ENCODE peak calls at places on chromosomes 12 and 14, in seven cellular contexts. One of them, this sample, is unnamed.

GRCh38 chr12:30806989-30807694 is 52.4 kb upstream of the CAPRIN2 start:
- DNase-seq in A549: no peak
- DNase-seq in HuH-7.5: no peak
- DNase-seq in endothelial cell of umbilical vein: peak
- DNase-seq in lung: no peak
- DNase-seq in MV-4-11: peak
- DNase-seq in IMR-90: peak
- DNase-seq in this sample: peak

GRCh38 chr12:129771238-129771637 is 132.6 kb downstream of the TMEM132D start:
- DNase-seq in A549: no peak
- DNase-seq in HuH-7.5: no peak
- DNase-seq in endothelial cell of umbilical vein: no peak
- DNase-seq in lung: no peak
- DNase-seq in MV-4-11: no peak
- DNase-seq in IMR-90: no peak
- DNase-seq in this sample: no peak

GRCh38 chr12:55733021-55733555 is 4.3 kb upstream of the CD63 start:
- DNase-seq in A549: no peak
- DNase-seq in HuH-7.5: no peak
- DNase-seq in endothelial cell of umbilical vein: no peak
- DNase-seq in lung: no peak
- DNase-seq in MV-4-11: no peak
- DNase-seq in IMR-90: no peak
- DNase-seq in this sample: no peak

GRCh38 chr12:6884539-6884938 is 11.4 kb upstream of the SPSB2 start:
- DNase-seq in A549: no peak
- DNase-seq in HuH-7.5: no peak
- DNase-seq in endothelial cell of umbilical vein: no peak
- DNase-seq in lung: no peak
- DNase-seq in MV-4-11: no peak
- DNase-seq in IMR-90: no peak
- DNase-seq in this sample: no peak

GRCh38 chr12:64627781-64628180 is 17.5 kb downstream of the RASSF3 start:
- DNase-seq in A549: no peak
- DNase-seq in HuH-7.5: no peak
- DNase-seq in endothelial cell of umbilical vein: peak
- DNase-seq in lung: no peak
- DNase-seq in MV-4-11: no peak
- DNase-seq in IMR-90: peak
- DNase-seq in this sample: no peak

GRCh38 chr14:35042632-35043031 is 3.4 kb upstream of the FAM177A1 start:
- DNase-seq in A549: no peak
- DNase-seq in HuH-7.5: no peak
- DNase-seq in endothelial cell of umbilical vein: no peak
- DNase-seq in lung: no peak
- DNase-seq in MV-4-11: no peak
- DNase-seq in IMR-90: no peak
- DNase-seq in this sample: no peak

GRCh38 chr14:72726444-72726843 is 167.5 kb downstream of the DPF3 start:
- DNase-seq in A549: no peak
- DNase-seq in HuH-7.5: no peak
- DNase-seq in endothelial cell of umbilical vein: no peak
- DNase-seq in lung: no peak
- DNase-seq in MV-4-11: no peak
- DNase-seq in IMR-90: peak
- DNase-seq in this sample: no peak

GRCh38 chr12:105400227-105400626 is 69.7 kb downstream of the C12orf75 start:
- DNase-seq in A549: no peak
- DNase-seq in HuH-7.5: no peak
- DNase-seq in endothelial cell of umbilical vein: no peak
- DNase-seq in lung: no peak
- DNase-seq in MV-4-11: no peak
- DNase-seq in IMR-90: no peak
- DNase-seq in this sample: no peak

GRCh38 chr12:124550123-124551089 is 17.0 kb downstream of the NCOR2 start:
- DNase-seq in A549: no peak
- DNase-seq in HuH-7.5: no peak
- DNase-seq in endothelial cell of umbilical vein: no peak
- DNase-seq in lung: no peak
- DNase-seq in MV-4-11: peak
- DNase-seq in IMR-90: no peak
- DNase-seq in this sample: peak

GRCh38 chr12:53726946-53727309 is 324 bp downstream of the CALCOCO1 start:
- DNase-seq in A549: peak
- DNase-seq in HuH-7.5: no peak
- DNase-seq in endothelial cell of umbilical vein: no peak
- DNase-seq in lung: no peak
- DNase-seq in MV-4-11: no peak
- DNase-seq in IMR-90: peak
- DNase-seq in this sample: peak

GRCh38 chr14:30550335-30550734 is 8.6 kb upstream of the G2E3 start:
- DNase-seq in A549: no peak
- DNase-seq in HuH-7.5: no peak
- DNase-seq in endothelial cell of umbilical vein: no peak
- DNase-seq in lung: no peak
- DNase-seq in MV-4-11: no peak
- DNase-seq in IMR-90: peak
- DNase-seq in this sample: no peak

GRCh38 chr12:8081228-8081920 is 700 bp upstream of the NECAP1 start:
- DNase-seq in A549: no peak
- DNase-seq in HuH-7.5: no peak
- DNase-seq in endothelial cell of umbilical vein: no peak
- DNase-seq in lung: no peak
- DNase-seq in MV-4-11: no peak
- DNase-seq in IMR-90: no peak
- DNase-seq in this sample: no peak

GRCh38 chr14:52048641-52049204 is 20.1 kb downstream of the NID2 start:
- DNase-seq in A549: no peak
- DNase-seq in HuH-7.5: no peak
- DNase-seq in endothelial cell of umbilical vein: no peak
- DNase-seq in lung: no peak
- DNase-seq in MV-4-11: no peak
- DNase-seq in IMR-90: no peak
- DNase-seq in this sample: peak